ENCODE peak calls at places on chromosomes 13 and 19, in four cellular contexts. G is tibial nerve, H is K562, M is transverse colon. B is an unnamed sample.

GRCh38 chr19:54481326-54481930 is 8.3 kb upstream of the CDC42EP5 start:
- DNase-seq in H (peak), M (no peak), G (no peak), B (no peak)

GRCh38 chr13:51266642-51267041 is 44.4 kb downstream of the FAM124A start:
- DNase-seq in G (no peak), M (no peak), H (no peak), B (no peak)

GRCh38 chr13:54750521-54750920 is 1721.9 kb downstream of the OLFM4 start:
- DNase-seq in M (no peak), G (no peak), H (no peak), B (no peak)

GRCh38 chr19:53942001-53942786 is 20.5 kb upstream of the CACNG8 start:
- DNase-seq in M (no peak), H (peak), G (no peak), B (no peak)

GRCh38 chr19:49340865-49341718 is 5.9 kb downstream of the CD37 start:
- DNase-seq in H (no peak), M (no peak), G (no peak), B (no peak)

GRCh38 chr13:76148926-76149325 is 512.8 kb downstream of the LMO7 start:
- DNase-seq in G (no peak), M (no peak), H (no peak), B (no peak)

GRCh38 chr13:51793570-51794273 is 10.2 kb downstream of the DHRS12 start:
- DNase-seq in M (no peak), H (peak), G (no peak), B (no peak)

GRCh38 chr19:14830702-14831101 is 4.3 kb downstream of the OR7A5 start:
- DNase-seq in H (no peak), G (no peak), M (no peak), B (no peak)

GRCh38 chr13:95643814-95644598 is 500 bp downstream of the DZIP1 start:
- DNase-seq in G (no peak), M (no peak), H (no peak), B (no peak)

GRCh38 chr19:43895727-43896126 is 39.4 kb downstream of the ZNF45 start:
- DNase-seq in G (no peak), M (no peak), H (no peak), B (no peak)

DNA sequence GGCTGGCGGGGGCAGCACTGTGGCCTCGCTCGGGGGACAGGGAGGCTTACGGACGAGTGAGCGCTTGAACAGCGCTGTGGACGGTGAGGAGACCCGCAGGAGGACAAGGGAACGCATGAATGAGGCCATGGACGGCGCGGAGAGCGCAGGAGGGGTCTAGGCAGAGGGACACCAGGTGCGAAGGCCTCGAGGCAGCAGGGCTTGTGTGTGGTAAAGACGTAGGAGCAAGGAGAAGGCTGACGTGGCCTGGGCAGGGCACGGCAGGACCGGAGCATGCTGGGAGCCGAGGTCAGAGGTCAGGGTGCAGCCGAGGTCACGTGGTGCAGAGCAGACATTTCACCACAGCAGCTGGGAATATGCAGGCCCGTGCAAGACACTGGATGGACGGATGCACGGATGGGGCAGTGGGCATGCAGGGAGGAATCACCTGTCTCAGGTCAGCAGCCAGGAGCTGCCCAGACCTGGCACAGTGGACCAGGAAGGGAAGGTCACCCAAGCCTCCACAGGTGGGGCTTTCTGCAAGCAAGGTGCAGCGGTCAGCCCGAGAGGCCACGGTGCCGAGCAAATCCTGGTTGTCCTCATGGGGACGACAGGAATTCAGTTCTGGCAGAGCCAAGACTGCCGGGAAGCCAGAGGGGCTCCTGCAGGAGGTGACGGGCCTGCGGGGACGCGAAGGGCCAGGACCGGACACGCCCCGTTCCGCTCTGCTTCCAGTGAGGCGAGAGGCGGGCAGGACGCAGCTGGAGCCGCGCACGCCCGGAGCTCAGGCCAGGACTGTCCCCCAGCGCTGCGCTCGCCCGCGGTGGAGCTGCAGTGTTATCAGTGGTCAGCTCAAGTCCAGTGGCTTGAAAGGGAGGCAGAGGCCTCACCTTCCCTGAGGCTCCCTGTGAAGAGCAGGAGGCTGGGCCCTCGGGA is 72.2 kb downstream of the RASA3 start:
- DNase-seq in G (no peak), H (no peak), M (no peak), B (no peak)
- TF ChIP-seq EP300 in G (peak), H (no peak), M (no peak), B (no peak)

GRCh38 chr19:17244618-17245534 is 843 bp downstream of the NR2F6 start:
- DNase-seq in M (peak), G (no peak), H (no peak), B (no peak)

GRCh38 chr19:17246681-17247425 is 1.1 kb upstream of the NR2F6 start:
- DNase-seq in G (peak), M (peak), H (no peak), B (no peak)

GRCh38 chr19:17245535-17245984 is at the start of gene NR2F6:
- DNase-seq in G (no peak), M (no peak), H (peak), B (no peak)

GRCh38 chr19:17249887-17250548 is 4.3 kb upstream of the NR2F6 start:
- DNase-seq in M (peak), G (no peak), H (no peak), B (no peak)

GRCh38 chr19:17248011-17248776 is 2.5 kb upstream of the NR2F6 start:
- DNase-seq in G (no peak), M (peak), H (peak), B (no peak)
- H3K4me3 ChIP-seq in G (no peak), M (no peak), H (no peak), B (no peak)

GRCh38 chr13:49295231-49295630 is 47.5 kb downstream of the CDADC1 start:
- DNase-seq in M (no peak), G (no peak), H (no peak), B (no peak)
- TF ChIP-seq POLR2A in M (no peak), G (no peak), H (no peak), B (no peak)

GRCh38 chr19:39436350-39436716 is 584 bp upstream of the RPS16 start:
- DNase-seq in G (no peak), M (no peak), H (no peak), B (no peak)

GRCh38 chr19:39438270-39438934 is 2.7 kb upstream of the RPS16 start:
- DNase-seq in H (no peak), M (no peak), G (no peak), B (no peak)

GRCh38 chr19:39434123-39435076 is 1.3 kb downstream of the RPS16 start:
- DNase-seq in M (no peak), G (no peak), H (no peak), B (no peak)

GRCh38 chr19:39433480-39434079 is 2.2 kb downstream of the RPS16 start:
- DNase-seq in H (no peak), G (no peak), M (no peak), B (no peak)

DNA sequence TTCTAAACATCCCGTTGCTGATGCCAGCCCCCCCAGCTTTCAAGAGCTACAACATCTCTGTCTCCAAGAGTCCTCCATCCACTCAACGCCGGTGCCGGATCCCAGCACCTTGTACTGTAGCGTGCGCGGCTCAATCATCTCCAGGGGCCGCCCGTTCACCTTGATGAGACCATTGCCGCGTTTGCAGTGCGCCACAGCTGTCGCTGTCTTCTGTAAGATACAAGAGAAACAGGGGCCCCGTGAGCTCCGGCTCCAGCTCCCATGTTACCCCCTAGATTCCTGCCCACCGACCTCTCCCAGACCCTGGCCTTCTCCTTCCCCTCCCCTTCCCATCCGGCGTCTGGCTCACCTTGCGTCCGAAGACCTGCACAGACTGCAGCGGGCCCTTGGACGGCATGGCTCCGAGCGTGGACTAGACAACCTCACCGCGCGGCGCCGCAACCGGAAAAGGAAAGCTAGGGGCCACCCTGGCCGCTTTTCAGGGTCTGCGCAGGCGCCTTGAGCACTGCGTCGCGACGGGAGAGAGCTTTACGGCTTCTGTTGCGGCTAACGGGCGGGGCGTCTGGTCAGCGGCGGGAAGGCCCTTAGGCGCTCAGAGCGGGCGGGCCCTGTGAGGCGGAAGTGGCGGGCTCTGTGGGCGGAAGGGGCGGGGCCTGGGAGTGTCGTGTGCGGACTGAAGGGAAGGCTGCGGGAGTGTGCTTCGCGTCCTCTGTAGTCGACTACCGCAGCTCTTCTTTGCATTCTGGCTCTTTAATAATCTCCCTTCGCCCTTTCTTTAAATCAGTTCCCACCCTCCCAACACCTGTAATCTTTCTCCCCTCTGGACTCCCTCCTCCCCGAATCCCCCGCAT is at the start of gene RPS16:
- DNase-seq in H (peak), M (peak), G (peak), B (peak)
- TF ChIP-seq EP300 in H (no peak), M (no peak), G (peak), B (no peak)

DNA sequence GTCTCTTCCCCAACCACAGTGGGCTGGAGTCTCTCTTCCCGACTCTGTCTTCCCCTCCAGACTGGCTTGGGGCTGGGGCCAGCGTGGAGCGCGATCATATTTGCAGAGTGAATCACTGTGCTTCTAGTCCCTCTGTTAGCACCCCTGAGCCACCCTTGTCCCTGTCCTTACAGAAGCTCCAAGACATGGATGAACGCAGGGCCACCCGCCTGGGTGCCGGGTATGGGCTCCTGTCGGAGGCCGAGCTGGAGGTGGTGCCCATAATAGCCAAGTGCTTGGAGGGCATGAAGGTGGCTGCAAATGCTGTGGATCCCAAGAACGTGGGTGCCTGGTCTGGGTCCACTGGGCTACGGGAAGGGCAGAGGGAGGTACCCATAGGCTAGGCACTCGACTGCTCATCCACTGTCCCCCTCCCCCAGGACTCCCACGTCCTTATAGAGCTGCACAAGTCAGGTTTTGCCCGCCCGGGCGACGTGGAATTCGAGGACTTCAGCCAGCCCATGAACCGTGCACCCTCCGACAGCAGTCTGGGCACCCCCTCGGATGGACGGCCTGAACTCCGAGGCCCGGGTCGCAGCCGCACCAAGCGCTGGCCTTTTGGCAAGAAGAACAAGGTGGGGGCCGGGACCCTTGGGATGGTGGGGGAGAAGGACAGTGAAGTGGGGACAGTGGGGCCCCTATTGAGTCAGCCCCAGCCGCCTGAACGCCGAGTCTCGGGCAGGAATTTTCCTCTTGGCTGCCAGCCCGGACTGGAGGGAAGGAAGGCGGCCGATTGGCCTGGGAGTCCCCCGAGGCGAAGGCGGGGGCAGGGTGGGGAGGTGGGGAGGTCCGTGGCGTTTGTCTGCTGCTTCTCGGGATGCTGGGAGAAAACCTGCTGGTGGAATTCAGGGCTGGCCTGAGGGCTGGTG is 5.2 kb downstream of the TRIP10 start:
- DNase-seq in H (no peak), M (peak), G (peak), B (peak)
- H3K4me3 ChIP-seq in H (no peak), M (no peak), G (no peak), B (peak)

DNA sequence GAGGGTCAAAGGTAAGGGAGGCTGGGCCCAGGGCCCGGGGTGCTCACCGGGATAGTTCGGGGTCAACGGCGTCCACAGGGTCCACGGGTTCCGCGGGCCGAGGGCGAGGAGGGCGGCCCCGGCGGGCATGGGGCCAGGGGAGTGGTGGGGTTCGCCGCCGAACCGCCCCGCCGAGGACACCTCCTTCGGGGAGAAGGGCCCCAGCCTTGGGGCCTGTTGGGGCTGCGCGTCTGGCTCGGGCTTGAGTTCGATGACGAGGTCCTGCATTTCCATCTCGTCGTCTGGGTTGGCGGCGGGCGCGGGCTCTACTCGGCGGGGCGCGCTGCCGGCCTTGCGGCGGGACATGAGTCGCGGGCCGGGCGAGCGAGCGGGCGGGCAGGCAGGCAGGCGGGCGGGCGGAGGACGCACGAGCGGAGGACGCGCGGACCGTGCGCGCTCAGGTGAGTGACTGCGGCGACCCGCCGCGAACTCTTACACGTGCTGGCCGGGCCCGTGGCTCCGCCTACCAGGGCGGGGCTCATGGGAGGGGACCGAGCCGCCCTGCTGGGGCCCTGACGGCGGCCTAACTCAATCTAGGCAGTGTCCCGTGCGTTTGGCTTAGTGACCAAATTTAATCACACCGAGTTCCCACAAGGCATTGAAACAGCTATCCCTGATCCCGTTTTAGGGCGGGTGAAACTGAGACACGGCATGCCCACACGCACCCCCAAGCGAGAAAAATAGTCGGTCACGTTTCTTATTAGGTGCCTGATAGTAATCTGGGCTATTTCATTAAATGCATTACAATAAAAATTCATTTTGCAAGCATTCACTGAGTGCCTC is at the start of gene ZNF296:
- DNase-seq in M (peak), G (peak), H (peak), B (no peak)
- TF ChIP-seq POLR2A in M (peak), G (no peak), H (peak), B (no peak)

DNA sequence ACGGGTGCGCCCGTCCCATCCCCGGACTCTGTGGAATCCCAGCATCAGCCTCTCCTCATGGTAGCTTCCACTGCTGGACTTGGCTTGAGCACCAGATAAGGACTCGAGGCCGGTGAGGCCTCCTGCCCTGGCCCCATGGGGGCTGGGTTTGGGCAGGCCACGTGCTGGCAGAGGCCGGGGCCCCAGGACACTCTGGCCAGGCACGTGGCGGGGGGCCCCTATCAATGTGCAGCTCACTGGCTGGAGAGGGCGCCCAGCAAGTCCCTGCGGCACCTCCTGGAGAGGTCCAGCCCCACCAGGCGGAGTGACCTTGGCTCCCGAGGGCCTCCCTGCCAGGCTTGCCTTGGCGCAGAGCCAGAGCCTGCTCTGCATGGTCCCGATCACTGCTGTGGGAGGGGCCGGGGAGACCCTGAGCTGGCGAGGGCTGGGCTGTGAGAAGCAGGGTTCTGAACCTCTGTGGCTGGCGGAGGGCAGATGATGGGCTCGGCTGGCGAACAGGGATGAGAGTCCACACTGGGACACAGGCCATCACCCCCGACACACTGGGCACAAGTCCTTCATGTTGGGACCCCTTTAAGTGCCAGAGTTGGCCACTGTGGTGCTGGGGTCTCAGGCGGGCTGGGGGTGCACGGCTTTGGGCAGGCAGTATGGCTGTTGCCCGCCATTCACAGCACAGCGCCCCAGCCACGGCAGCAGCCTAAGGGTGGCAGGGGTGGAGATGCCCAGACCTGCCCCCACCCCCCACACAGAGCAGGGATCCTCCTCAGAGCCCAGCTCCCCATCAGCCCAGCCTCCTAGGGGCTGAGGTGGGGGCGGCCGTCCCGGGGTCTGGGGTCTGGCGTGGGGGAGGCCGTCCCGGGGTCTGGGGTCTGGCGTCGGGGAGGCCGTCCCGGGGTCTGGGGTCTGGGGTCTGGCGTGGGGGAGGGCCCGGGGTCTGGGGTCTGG is 19.1 kb downstream of the CEBPG start:
- DNase-seq in G (peak), M (peak), H (peak), B (no peak)
- TF ChIP-seq EP300 in G (no peak), M (no peak), H (no peak), B (no peak)

B was measured in esophagus muscularis mucosa.